ENCODE peak calls at places on chromosomes 1 and 21, in five cellular contexts. X, F, P, T and G are unnamed samples.

GRCh38 chr1:245690946-245691456 is 536.2 kb downstream of the KIF26B start:
- DNase-seq in X (no peak), F (no peak), P (no peak), T (no peak), G (no peak)

GRCh38 chr1:43760745-43761343 is 53.5 kb downstream of the ST3GAL3 start:
- DNase-seq in X (peak; percentile 71), F (no peak), P (no peak), T (no peak), G (no peak)

GRCh38 chr1:112881742-112882127 is 74.3 kb downstream of the SLC16A1 start:
- DNase-seq in X (peak; percentile 36), F (peak; percentile 17), P (no peak), T (no peak), G (no peak)

GRCh38 chr1:9929431-9930385 is 13.5 kb downstream of the LZIC start:
- DNase-seq in X (no peak), F (no peak), P (no peak), T (no peak), G (no peak)

GRCh38 chr1:40256401-40257084 is 1.5 kb upstream of the ZMPSTE24 start:
- DNase-seq in X (no peak), F (no peak), P (no peak), T (no peak), G (no peak)

GRCh38 chr1:111735858-111736544 is 3.2 kb downstream of the INKA2 start:
- DNase-seq in X (no peak), F (no peak), P (no peak), T (no peak), G (no peak)

GRCh38 chr1:25232866-25233784 is 823 bp upstream of the SYF2 start:
- DNase-seq in X (peak; percentile 91), F (peak; percentile 75), P (peak; percentile 31), T (peak; percentile 52), G (peak; percentile 53)

GRCh38 chr1:196148367-196148970 is 459.8 kb downstream of the KCNT2 start:
- DNase-seq in X (peak; percentile 57), F (no peak), P (no peak), T (no peak), G (no peak)

GRCh38 chr1:149916927-149917310 is 725 bp downstream of the SV2A start:
- DNase-seq in X (no peak), F (no peak), P (no peak), T (no peak), G (no peak)

GRCh38 chr1:114340906-114341698 is 169.9 kb downstream of the TRIM33 start:
- DNase-seq in X (no peak), F (no peak), P (no peak), T (no peak), G (no peak)

GRCh38 chr1:51638350-51638749 is 21.5 kb downstream of the OSBPL9 start:
- DNase-seq in X (no peak), F (no peak), P (no peak), T (no peak), G (no peak)

GRCh38 chr1:237111807-237112206 is 69.8 kb downstream of the RYR2 start:
- DNase-seq in X (no peak), F (no peak), P (no peak), T (no peak), G (no peak)

GRCh38 chr1:90850181-90850924 is 133.3 kb upstream of the BARHL2 start:
- DNase-seq in X (peak; percentile 19), F (peak; percentile 21), P (no peak), T (no peak), G (no peak)

GRCh38 chr1:181087400-181087901 is 1.0 kb upstream of the IER5 start:
- DNase-seq in X (no peak), F (no peak), P (no peak), T (no peak), G (no peak)

GRCh38 chr1:156571959-156572662 is at the start of gene IQGAP3:
- DNase-seq in X (peak; percentile 88), F (peak; percentile 82), P (peak; percentile 45), T (no peak), G (peak; percentile 73)

GRCh38 chr1:47257224-47257623 is 25.2 kb upstream of the TAL1 start:
- DNase-seq in X (no peak), F (no peak), P (no peak), T (no peak), G (no peak)

GRCh38 chr1:40385437-40386310 is 12.1 kb downstream of the SMAP2 start:
- DNase-seq in X (no peak), F (no peak), P (no peak), T (no peak), G (peak; percentile 52)

GRCh38 chr1:181190362-181191035 is 102.0 kb downstream of the IER5 start:
- DNase-seq in X (no peak), F (no peak), P (no peak), T (no peak), G (no peak)

GRCh38 chr21:26194326-26194725 is 23.8 kb upstream of the APP start:
- DNase-seq in X (peak; percentile 76), F (no peak), P (no peak), T (no peak), G (no peak)

GRCh38 chr1:230790026-230790425 is 42.8 kb downstream of the CAPN9 start:
- DNase-seq in X (no peak), F (no peak), P (no peak), T (no peak), G (no peak)

GRCh38 chr1:178886551-178886950 is 15.7 kb upstream of the ANGPTL1 start:
- DNase-seq in X (no peak), F (no peak), P (no peak), T (no peak), G (no peak)

GRCh38 chr1:87030740-87031400 is 116.4 kb downstream of the HS2ST1 start:
- DNase-seq in X (no peak), F (no peak), P (no peak), T (no peak), G (no peak)

GRCh38 chr1:159508951-159509350 is 26.9 kb downstream of the OR10J5 start:
- DNase-seq in X (no peak), F (no peak), P (no peak), T (no peak), G (no peak)

GRCh38 chr21:36893581-36893980 is 72.9 kb downstream of the HLCS start:
- DNase-seq in X (no peak), F (no peak), P (no peak), T (no peak), G (no peak)